ENCODE peak calls at places on chromosomes 7 and 10, in four cellular contexts. T is HL-60, C is K562, O is GM12878. K is an unnamed sample.

GRCh38 chr10:49024484-49024883 is 84.8 kb upstream of the LRRC18 start:
- DNase-seq in C (no peak), T (no peak), O (no peak), K (no peak)

GRCh38 chr10:61795551-61795950 is 105.9 kb upstream of the ARID5B start:
- DNase-seq in O (no peak), C (peak; percentile 74), T (no peak), K (no peak)

GRCh38 chr10:59587083-59587755 is 122.4 kb downstream of the SLC16A9 start:
- DNase-seq in T (no peak), C (no peak), O (no peak), K (no peak)

GRCh38 chr10:114684085-114684821 is 26.2 kb upstream of the ABLIM1 start:
- DNase-seq in O (no peak), T (no peak), C (no peak), K (no peak)

GRCh38 chr10:45239642-45240041 is 75.8 kb downstream of the OR13A1 start:
- DNase-seq in C (no peak), T (no peak), O (no peak), K (no peak)

GRCh38 chr10:5461201-5461585 is 38.2 kb downstream of the CALML5 start:
- DNase-seq in T (no peak), C (no peak), O (no peak), K (no peak)

GRCh38 chr7:43465581-43466554 is 117.0 kb upstream of the STK17A start:
- DNase-seq in O (no peak), C (no peak), T (no peak), K (no peak)

GRCh38 chr7:65251851-65252620 is 121.6 kb upstream of the ZNF92 start:
- DNase-seq in C (peak; percentile 76), T (peak; percentile 21), O (peak; percentile 27), K (no peak)

GRCh38 chr10:130764651-130765050 is 546.9 kb downstream of the TCERG1L start:
- DNase-seq in O (no peak), T (no peak), C (no peak), K (no peak)

GRCh38 chr10:104253106-104253505 is 1.6 kb upstream of the GSTO1 start:
- DNase-seq in T (no peak), O (no peak), C (peak; percentile 25), K (no peak)

GRCh38 chr7:131226116-131226562 is 101.5 kb upstream of the MKLN1 start:
- DNase-seq in C (no peak), T (no peak), O (no peak), K (no peak)

GRCh38 chr7:107486041-107486440 is 16.2 kb downstream of the GPR22 start:
- DNase-seq in T (no peak), C (no peak), O (no peak), K (no peak)

GRCh38 chr7:79455173-79455790 is 1.8 kb upstream of the MAGI2 start:
- DNase-seq in O (no peak), T (no peak), C (no peak), K (no peak)

GRCh38 chr10:8902926-8903325 is 848.4 kb downstream of the GATA3 start:
- DNase-seq in O (no peak), T (no peak), C (no peak), K (no peak)

GRCh38 chr10:27359792-27360320 is 119.3 kb upstream of the ACBD5 start:
- DNase-seq in T (no peak), C (no peak), O (no peak), K (no peak)

GRCh38 chr10:50501478-50501877 is 122.3 kb downstream of the SGMS1 start:
- DNase-seq in C (peak; percentile 26), T (no peak), O (no peak), K (no peak)

GRCh38 chr10:88687853-88688467 is 18.1 kb upstream of the LIPK start:
- DNase-seq in C (peak; percentile 3), T (no peak), O (no peak), K (no peak)

GRCh38 chr10:113982745-113983144 is 60.9 kb upstream of the ADRB1 start:
- DNase-seq in C (no peak), O (no peak), T (no peak), K (no peak)

GRCh38 chr10:32650246-32650655 is 204.3 kb downstream of the CCDC7 start:
- DNase-seq in O (peak; percentile 30), T (no peak), C (no peak), K (no peak)

DNA sequence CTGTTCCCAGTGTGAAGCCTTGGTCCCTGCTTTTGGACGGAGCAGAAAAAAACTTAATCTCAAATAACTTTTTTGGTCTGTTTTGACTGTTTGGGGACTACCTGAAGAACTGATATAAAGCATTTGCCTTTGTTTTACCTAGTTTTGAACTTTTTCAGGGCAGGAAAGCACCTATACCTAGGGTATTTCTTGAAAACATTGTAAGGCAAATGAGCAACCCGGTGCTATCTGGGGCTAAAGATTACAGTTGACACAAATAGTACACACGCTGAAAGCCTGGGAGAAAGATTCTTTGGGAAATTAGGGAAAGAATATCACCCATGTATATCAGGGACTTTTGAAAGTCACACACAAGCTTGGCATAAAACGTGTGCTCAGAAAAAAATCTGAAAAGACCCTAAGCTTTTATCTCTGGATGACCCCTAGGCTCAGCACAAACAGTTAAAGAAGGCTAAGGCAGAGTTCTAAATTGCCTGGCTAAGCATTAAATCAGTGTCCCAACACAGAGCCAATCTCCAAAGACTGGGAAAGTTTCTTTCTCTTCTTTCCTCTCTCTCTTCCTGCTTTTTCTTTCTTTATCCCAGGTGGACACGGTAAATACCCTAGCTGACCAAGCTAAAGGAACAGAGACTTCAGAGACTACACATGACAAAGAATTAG is 389.8 kb downstream of the SH2D4B start:
- DNase-seq in O (no peak), T (no peak), C (no peak), K (no peak)
- TF ChIP-seq POLR2AphosphoS5 in O (no peak), T (no peak), C (no peak), K (no peak)

DNA sequence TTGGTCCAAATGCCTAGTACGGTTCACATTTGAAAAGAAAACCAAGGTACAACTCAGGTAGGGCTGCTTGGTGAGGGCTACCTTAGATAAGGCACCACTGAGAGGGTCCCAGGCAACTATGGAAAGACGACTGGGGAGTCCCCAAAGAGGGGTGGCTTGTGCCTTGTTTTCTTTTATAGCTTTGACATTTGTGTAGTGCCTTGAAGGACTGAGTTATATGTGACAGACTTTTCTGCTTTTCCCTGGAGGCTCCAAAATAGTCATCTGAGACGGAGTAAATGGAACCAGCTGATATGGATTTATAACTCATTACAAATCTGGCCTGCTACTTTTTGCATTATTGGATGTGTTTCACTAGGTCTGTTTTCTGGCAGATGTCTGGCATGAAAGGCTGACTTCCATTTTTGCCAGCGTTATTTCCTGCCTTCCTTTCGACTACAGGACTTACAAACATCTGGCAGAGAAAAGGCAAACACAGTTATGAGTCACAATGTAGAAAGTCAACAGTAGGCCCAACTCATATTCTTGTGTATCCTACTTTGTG is 88.2 kb upstream of the IMMP2L start:
- DNase-seq in T (no peak), O (no peak), C (no peak), K (no peak)
- TF ChIP-seq SPI1 in T (no peak), O (no peak), C (no peak), K (no peak)

GRCh38 chr7:140640060-140640611 is 477 bp downstream of the DENND2A start:
- DNase-seq in C (no peak), O (no peak), T (no peak), K (peak; percentile 46)
- TF ChIP-seq POLR2AphosphoS5 in C (no peak), O (no peak), T (no peak), K (no peak)

DNA sequence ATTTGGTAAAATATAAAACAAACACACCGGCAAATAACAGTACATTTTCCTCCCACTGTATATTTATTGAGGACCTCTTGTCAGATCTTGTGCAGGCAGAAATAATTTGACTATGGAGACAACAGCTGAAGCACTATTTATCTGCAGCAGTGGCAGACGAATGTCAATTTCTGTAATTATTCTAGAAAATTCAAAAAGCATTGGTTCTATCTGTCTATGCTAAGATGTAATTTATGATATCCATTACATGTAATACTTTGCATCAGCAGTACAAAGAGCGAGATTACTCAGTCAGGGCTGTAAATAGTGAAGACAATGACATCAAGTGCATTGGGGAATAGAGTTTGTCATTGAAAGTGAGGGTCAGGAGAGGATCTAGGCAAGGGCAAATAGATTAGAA is 508.2 kb downstream of the ZWINT start:
- DNase-seq in O (no peak), C (no peak), T (no peak), K (no peak)
- TF ChIP-seq SPI1 in O (no peak), C (no peak), T (no peak), K (no peak)

DNA sequence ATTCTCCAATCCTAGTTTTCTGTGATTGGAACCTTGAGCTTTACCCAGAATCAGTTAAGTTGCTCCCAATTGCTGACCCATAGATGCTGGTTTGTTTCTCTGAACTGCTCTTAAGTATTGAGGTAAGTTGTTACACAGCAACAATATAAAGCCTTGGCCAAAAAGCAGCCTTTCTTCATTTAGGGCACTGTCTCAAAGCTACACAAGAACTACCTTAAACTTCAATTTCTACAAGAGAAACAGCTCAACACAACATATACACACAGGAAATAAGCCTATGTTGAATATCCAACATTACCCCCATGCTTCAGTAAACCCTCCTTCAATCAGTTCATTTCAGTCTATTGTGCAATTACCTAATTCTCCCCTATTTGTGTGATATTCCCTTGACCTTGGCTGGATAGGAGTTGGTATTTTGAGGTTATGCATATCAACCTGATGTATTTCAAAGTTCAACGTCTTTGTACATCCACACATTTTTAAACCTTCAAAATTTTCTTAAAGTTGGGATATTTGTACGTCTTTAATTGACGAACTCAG is 11.5 kb downstream of the HNRNPA2B1 start:
- DNase-seq in C (no peak), O (no peak), T (no peak), K (no peak)
- TF ChIP-seq POLR2AphosphoS5 in C (peak; percentile 55), O (peak; percentile 8), T (no peak), K (no peak)

GRCh38 chr7:29254663-29255062 is 60.1 kb downstream of the CHN2 start:
- DNase-seq in C (no peak), O (no peak), T (no peak), K (no peak)

GRCh38 chr7:29258951-29259350 is 64.4 kb downstream of the CHN2 start:
- DNase-seq in O (no peak), T (no peak), C (no peak), K (no peak)

GRCh38 chr7:29253225-29253624 is 58.6 kb downstream of the CHN2 start:
- DNase-seq in O (no peak), C (no peak), T (no peak), K (no peak)

GRCh38 chr7:29255199-29255838 is 60.7 kb downstream of the CHN2 start:
- DNase-seq in T (no peak), O (no peak), C (no peak), K (no peak)

GRCh38 chr7:29255839-29256782 is 61.5 kb downstream of the CHN2 start:
- DNase-seq in C (no peak), T (no peak), O (no peak), K (no peak)
- TF ChIP-seq SPI1 in C (no peak), T (no peak), O (no peak), K (no peak)

GRCh38 chr7:134854816-134855215 is 75.4 kb downstream of the CALD1 start:
- DNase-seq in C (no peak), T (peak; percentile 3), O (no peak), K (no peak)
- TF ChIP-seq POLR2AphosphoS5 in C (no peak), T (no peak), O (no peak), K (no peak)

GRCh38 chr7:19248681-19249080 is 103.5 kb upstream of the FERD3L start:
- DNase-seq in C (no peak), O (no peak), T (no peak), K (no peak)
- TF ChIP-seq SPI1 in C (no peak), O (no peak), T (no peak), K (no peak)